ENCODE peak calls at places on chromosomes 5 and 9, in seven cellular contexts. P is ovary, D is endothelial cell of umbilical vein, R is prostate gland, U is H1, O is esophagus squamous epithelium, Z is right lobe of liver. T is an unnamed sample.

GRCh38 chr5:149621415-149622098 is 40.3 kb downstream of the ARHGEF37 start:
- DNase-seq in D (no peak), Z (no peak), P (no peak), O (no peak), R (no peak), U (no peak), T (no peak)

GRCh38 chr5:9033524-9033923 is 512.4 kb downstream of the SEMA5A start:
- DNase-seq in P (no peak), Z (no peak), R (no peak), D (no peak), O (no peak), U (no peak), T (no peak)

GRCh38 chr5:157308826-157309465 is 43.0 kb downstream of the CYFIP2 start:
- DNase-seq in P (no peak), R (no peak), Z (no peak), U (no peak), O (no peak), D (no peak), T (no peak)

GRCh38 chr9:33840381-33840780 is 23.4 kb downstream of the UBE2R2 start:
- DNase-seq in P (no peak), D (peak; percentile 9), O (no peak), U (no peak), Z (no peak), R (no peak), T (no peak)

GRCh38 chr5:158765407-158765806 is 334.3 kb downstream of the EBF1 start:
- DNase-seq in R (no peak), P (no peak), O (no peak), Z (no peak), D (no peak), U (no peak), T (no peak)

GRCh38 chr9:76901801-76902200 is 4.1 kb downstream of the PRUNE2 start:
- DNase-seq in O (no peak), D (no peak), U (no peak), P (no peak), Z (no peak), R (no peak), T (no peak)

GRCh38 chr5:134141346-134142050 is 27.0 kb downstream of the TCF7 start:
- DNase-seq in U (peak; percentile 44), Z (no peak), P (no peak), O (no peak), D (no peak), R (no peak), T (peak; percentile 77)

GRCh38 chr5:64214152-64214551 is 48.5 kb downstream of the RNF180 start:
- DNase-seq in O (no peak), P (no peak), U (no peak), Z (no peak), D (peak; percentile 9), R (no peak), T (no peak)

GRCh38 chr5:82641362-82641988 is 363.3 kb upstream of the RPS23 start:
- DNase-seq in U (no peak), P (peak; percentile 52), Z (peak; percentile 41), D (peak; percentile 81), R (peak; percentile 79), O (no peak), T (no peak)

GRCh38 chr9:71685394-71685793 is 82.9 kb downstream of the CEMIP2 start:
- DNase-seq in P (no peak), R (no peak), U (no peak), D (peak; percentile 45), Z (no peak), O (no peak), T (no peak)

GRCh38 chr9:114911167-114911821 is 19.1 kb downstream of the TNFSF8 start:
- DNase-seq in D (peak; percentile 57), P (no peak), Z (no peak), O (no peak), R (peak; percentile 30), U (no peak), T (no peak)

GRCh38 chr5:73354406-73354805 is 94.2 kb downstream of the FOXD1 start:
- DNase-seq in R (no peak), P (no peak), O (no peak), U (no peak), D (no peak), Z (no peak), T (no peak)

GRCh38 chr5:137036630-137037029 is 462.5 kb downstream of the SPOCK1 start:
- DNase-seq in O (no peak), R (no peak), U (no peak), Z (no peak), P (no peak), D (peak; percentile 49), T (no peak)

GRCh38 chr9:86061972-86062739 is 37.2 kb downstream of the GOLM1 start:
- DNase-seq in O (no peak), P (no peak), Z (peak; percentile 50), R (no peak), U (no peak), D (no peak), T (no peak)

GRCh38 chr5:34667705-34668104 is 11.6 kb downstream of the RAI14 start:
- DNase-seq in R (no peak), P (no peak), D (no peak), Z (no peak), O (no peak), U (no peak), T (no peak)

GRCh38 chr5:97163360-97163764 is 19.7 kb downstream of the RIOK2 start:
- DNase-seq in P (no peak), R (no peak), D (peak; percentile 51), U (no peak), O (no peak), Z (no peak), T (no peak)

GRCh38 chr5:17223375-17224185 is 6.1 kb downstream of the BASP1 start:
- DNase-seq in D (no peak), R (no peak), U (no peak), O (no peak), P (no peak), Z (no peak), T (no peak)
- H3K4me3 ChIP-seq in D (no peak overlapping the region), R (no peak overlapping the region), U (peak overlapping the region; percentile 16), O (no peak overlapping the region), P (no peak overlapping the region), Z (no peak overlapping the region), T (no peak overlapping the region)

DNA sequence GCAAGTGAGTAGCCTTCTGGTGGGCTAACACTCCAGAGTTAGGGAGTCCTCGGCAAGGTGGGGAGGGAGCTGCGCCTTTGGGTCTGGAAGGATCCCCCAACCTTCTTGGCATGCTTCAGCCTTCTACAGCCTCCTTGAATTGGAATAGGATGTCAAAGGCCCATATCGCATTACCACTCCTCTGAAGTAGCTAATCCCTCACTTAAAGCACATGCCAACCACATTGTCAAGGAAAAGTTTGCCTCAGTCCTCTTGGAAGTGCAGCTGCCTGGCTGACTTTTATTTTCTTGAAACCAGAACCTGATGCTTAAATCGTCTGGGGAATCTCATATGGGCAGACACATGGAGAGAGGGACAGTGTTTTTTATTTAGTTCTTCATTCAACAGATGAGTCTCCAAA is 14.5 kb downstream of the CXCL14 start:
- DNase-seq in O (no peak), D (no peak), R (no peak), U (no peak), P (no peak), Z (no peak), T (no peak)
- TF ChIP-seq POLR2A in O (no peak), D (no peak), R (no peak), U (no peak), P (no peak), Z (no peak), T (no peak)

GRCh38 chr9:108297025-108297424 is 558.8 kb downstream of the ACTL7B start:
- DNase-seq in R (no peak), P (no peak), O (no peak), Z (peak; percentile 22), U (no peak), D (no peak), T (no peak)

GRCh38 chr9:108296056-108296455 is 559.7 kb downstream of the ACTL7B start:
- DNase-seq in U (no peak), P (no peak), D (no peak), O (no peak), R (no peak), Z (no peak), T (no peak)

GRCh38 chr9:108300296-108301287 is 555.2 kb downstream of the ACTL7B start:
- DNase-seq in R (no peak), P (no peak), O (no peak), Z (no peak), U (no peak), D (no peak), T (no peak)
- H3K4me3 ChIP-seq in R (no peak overlapping the region), P (no peak overlapping the region), O (no peak overlapping the region), Z (no peak overlapping the region), U (no peak overlapping the region), D (no peak overlapping the region), T (no peak overlapping the region)

DNA sequence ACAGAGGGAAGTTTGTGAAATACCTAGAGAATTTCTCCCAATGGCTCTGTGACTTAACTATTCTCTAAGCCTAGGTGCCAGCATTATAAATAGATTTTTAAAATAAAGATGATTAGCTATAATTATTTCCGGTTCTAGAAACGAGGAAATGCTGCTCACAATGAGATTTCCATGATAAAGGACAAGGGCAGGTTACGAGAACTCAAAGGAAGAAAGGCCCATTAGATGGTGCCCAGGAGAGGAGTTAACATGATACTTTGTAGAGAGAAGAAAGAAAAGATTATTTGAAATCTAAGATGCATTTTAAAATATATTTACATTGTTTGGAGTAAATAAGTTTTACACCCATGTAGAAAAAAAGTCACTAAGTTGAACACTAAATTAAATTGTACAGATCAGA is 538.3 kb upstream of the PTGER4 start:
- DNase-seq in P (no peak), Z (no peak), U (no peak), R (no peak), D (no peak), O (no peak), T (no peak)
- TF ChIP-seq POLR2A in P (no peak), Z (no peak), U (no peak), R (no peak), D (no peak), O (no peak), T (no peak)

DNA sequence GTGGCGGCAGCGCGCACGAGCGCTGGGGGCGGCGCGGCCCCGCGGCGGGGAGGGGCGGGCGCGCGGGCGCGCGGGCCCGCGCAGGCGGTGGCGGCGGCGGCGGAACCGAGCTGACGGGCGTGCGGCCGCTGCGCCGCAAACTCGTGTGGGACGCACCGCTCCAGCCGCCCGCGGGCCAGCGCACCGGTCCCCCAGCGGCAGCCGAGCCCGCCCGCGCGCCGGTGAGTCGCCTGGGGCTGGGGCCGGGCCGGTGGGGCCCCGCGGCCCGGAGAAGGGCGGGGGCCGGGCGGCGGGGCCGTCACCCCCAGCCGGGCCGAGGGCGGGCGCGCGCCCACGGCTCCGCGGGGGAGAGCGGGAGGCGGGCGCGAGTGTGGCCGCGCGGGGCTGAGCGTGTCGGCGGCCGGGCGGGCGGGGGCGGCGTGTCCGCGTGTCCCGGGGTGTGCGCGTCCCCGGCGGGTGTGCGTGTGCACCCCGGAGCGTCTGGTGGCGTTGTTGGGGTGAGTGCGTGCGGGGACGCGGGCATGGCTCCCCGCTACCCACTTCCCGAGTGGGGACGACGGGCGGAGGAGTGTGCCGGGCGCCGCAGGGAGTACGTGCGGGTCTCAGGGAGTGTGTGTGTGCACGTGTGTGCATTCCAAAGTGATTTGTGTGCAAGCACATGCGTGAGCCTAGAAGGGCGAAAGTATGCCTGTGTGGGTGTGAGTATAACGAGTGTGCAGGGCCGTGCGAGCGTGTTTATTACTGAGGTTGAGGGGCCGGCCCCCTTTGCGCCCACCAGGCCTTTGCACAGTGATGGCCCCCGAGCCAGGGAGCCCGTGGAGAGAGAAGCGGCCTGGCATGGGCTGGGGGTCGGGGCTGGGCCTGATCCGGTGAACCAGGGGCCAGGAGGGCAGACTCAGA is at the start of gene NEK6:
- DNase-seq in U (no peak), P (peak; percentile 30), O (no peak), Z (peak; percentile 54), D (peak; percentile 32), R (no peak), T (no peak)
- H3K4me3 ChIP-seq in U (peak within 1 kb of the TSS; percentile 77), P (peak within 1 kb of the TSS; percentile 52), O (peak within 1 kb of the TSS; percentile 78), Z (peak within 1 kb of the TSS; percentile 97), D (peak within 1 kb of the TSS; percentile 4), R (peak within 1 kb of the TSS; percentile 76), T (peak within 1 kb of the TSS; percentile 89)

GRCh38 chr5:96066386-96066719 is 104.7 kb upstream of the ELL2 start:
- DNase-seq in U (no peak), O (no peak), R (no peak), Z (no peak), D (no peak), P (no peak), T (no peak)
- TF ChIP-seq POLR2A in U (no peak), O (no peak), R (no peak), Z (no peak), D (no peak), P (no peak), T (no peak)

T was measured in vagina.